ENCODE peak calls at places on chromosomes 2 and 18, in ten cellular contexts. I, Z, W, K, H, R, B, M, T and Y are unnamed samples.

GRCh38 chr2:172930871-172931255 is 144.8 kb upstream of the MAP3K20 start:
- DNase-seq in I (no peak), Z (no peak), W (no peak), K (no peak), H (no peak), R (no peak), B (no peak), M (no peak), T (no peak), Y (no peak)

GRCh38 chr2:109545828-109546713 is 67.7 kb downstream of the SEPTIN10 start:
- DNase-seq in I (peak; percentile 74), Z (peak; percentile 48), W (peak; percentile 74), K (peak; percentile 49), H (peak; percentile 76), R (peak; percentile 82), B (no peak), M (peak; percentile 40), T (peak; percentile 31), Y (no peak)

GRCh38 chr18:78992041-78992735 is 12.6 kb downstream of the SALL3 start:
- DNase-seq in I (no peak), Z (no peak), W (no peak), K (no peak), H (no peak), R (no peak), B (no peak), M (no peak), T (no peak), Y (no peak)

GRCh38 chr2:235077046-235077445 is 125.2 kb downstream of the SH3BP4 start:
- DNase-seq in I (no peak), Z (no peak), W (no peak), K (peak; percentile 40), H (no peak), R (no peak), B (no peak), M (no peak), T (no peak), Y (no peak)

GRCh38 chr18:28185121-28185520 is 8.2 kb upstream of the CDH2 start:
- DNase-seq in I (no peak), Z (no peak), W (no peak), K (no peak), H (no peak), R (no peak), B (no peak), M (no peak), T (no peak), Y (no peak)

GRCh38 chr2:2466534-2466933 is 135.5 kb upstream of the MYT1L start:
- DNase-seq in I (no peak), Z (no peak), W (no peak), K (no peak), H (no peak), R (no peak), B (no peak), M (no peak), T (no peak), Y (no peak)

GRCh38 chr18:41783879-41784278 is 171.2 kb upstream of the PIK3C3 start:
- DNase-seq in I (no peak), Z (no peak), W (no peak), K (no peak), H (no peak), R (no peak), B (no peak), M (no peak), T (no peak), Y (no peak)

GRCh38 chr2:2192385-2192957 is 138.6 kb downstream of the MYT1L start:
- DNase-seq in I (no peak), Z (no peak), W (no peak), K (no peak), H (no peak), R (no peak), B (no peak), M (no peak), T (no peak), Y (no peak)

GRCh38 chr18:68177807-68178702 is 536.9 kb downstream of the TMX3 start:
- DNase-seq in I (no peak), Z (no peak), W (peak; percentile 100), K (peak; percentile 99), H (peak; percentile 92), R (peak; percentile 99), B (no peak), M (no peak), T (peak; percentile 23), Y (peak; percentile 97)

GRCh38 chr18:47930086-47930843 is at the start of gene SMAD2:
- DNase-seq in I (peak; percentile 80), Z (peak; percentile 58), W (peak; percentile 69), K (peak; percentile 70), H (peak; percentile 91), R (peak; percentile 80), B (peak; percentile 47), M (peak; percentile 79), T (peak; percentile 75), Y (no peak)

GRCh38 chr18:47930844-47931706 is 616 bp upstream of the SMAD2 start:
- DNase-seq in I (peak; percentile 98), Z (peak; percentile 71), W (peak; percentile 94), K (peak; percentile 95), H (peak; percentile 98), R (peak; percentile 98), B (peak; percentile 86), M (peak; percentile 92), T (peak; percentile 96), Y (peak; percentile 90)

GRCh38 chr18:47929681-47930085 is 776 bp downstream of the SMAD2 start:
- DNase-seq in I (no peak), Z (no peak), W (peak; percentile 50), K (peak; percentile 39), H (peak; percentile 65), R (peak; percentile 67), B (no peak), M (no peak), T (no peak), Y (no peak)

GRCh38 chr18:47926101-47926850 is 4.2 kb downstream of the SMAD2 start:
- DNase-seq in I (peak; percentile 19), Z (no peak), W (no peak), K (no peak), H (no peak), R (no peak), B (no peak), M (peak; percentile 15), T (no peak), Y (no peak)

DNA sequence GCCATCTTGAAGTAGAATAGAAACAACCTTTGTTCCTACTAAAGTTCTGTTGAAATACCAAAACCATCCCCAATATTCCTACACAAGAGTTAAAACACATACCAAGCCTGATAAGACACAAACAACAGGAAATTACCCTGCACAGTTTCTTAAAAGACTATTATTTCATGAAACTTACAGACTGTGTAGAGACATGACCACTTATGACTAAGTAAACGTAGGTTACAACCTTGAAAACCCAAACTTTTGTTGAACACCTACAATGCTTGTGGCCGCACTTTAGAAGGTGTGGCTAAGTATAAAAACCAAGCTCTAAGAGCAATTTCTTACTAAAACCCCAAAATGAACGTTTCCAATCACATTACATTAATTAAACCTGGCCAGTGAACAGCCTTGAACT is 2.0 kb downstream of the SMAD2 start:
- DNase-seq in I (no peak), Z (no peak), W (peak; percentile 49), K (no peak), H (peak; percentile 77), R (peak; percentile 73), B (no peak), M (no peak), T (no peak), Y (no peak)
- H3K4me3 ChIP-seq in I (peak overlapping the region; percentile 84), Z (peak overlapping the region; percentile 17), W (peak overlapping the region; percentile 45), K (no peak overlapping the region), H (peak overlapping the region; percentile 83), R (peak overlapping the region; percentile 84), B (peak overlapping the region; percentile 98), M (peak overlapping the region; percentile 92), T (peak overlapping the region; percentile 90), Y (peak overlapping the region; percentile 85)

GRCh38 chr18:62420513-62421209 is 95.6 kb downstream of the TNFRSF11A start:
- DNase-seq in I (no peak), Z (no peak), W (peak; percentile 73), K (peak; percentile 37), H (peak; percentile 73), R (peak; percentile 47), B (no peak), M (peak; percentile 81), T (no peak), Y (peak; percentile 41)
- H3K4me3 ChIP-seq in I (no peak overlapping the region), Z (no peak overlapping the region), W (no peak overlapping the region), K (no peak overlapping the region), H (no peak overlapping the region), R (no peak overlapping the region), B (peak overlapping the region; percentile 28), M (peak overlapping the region; percentile 16), T (no peak overlapping the region), Y (no peak overlapping the region)

GRCh38 chr2:206727287-206727686 is 9.1 kb upstream of the DYTN start:
- DNase-seq in I (no peak), Z (no peak), W (no peak), K (no peak), H (no peak), R (no peak), B (no peak), M (no peak), T (no peak), Y (no peak)

GRCh38 chr2:206723288-206723687 is 5.1 kb upstream of the DYTN start:
- DNase-seq in I (no peak), Z (no peak), W (no peak), K (no peak), H (no peak), R (no peak), B (no peak), M (no peak), T (no peak), Y (no peak)

GRCh38 chr2:206716607-206717006 is 1.6 kb downstream of the DYTN start:
- DNase-seq in I (no peak), Z (no peak), W (no peak), K (no peak), H (no peak), R (no peak), B (no peak), M (no peak), T (no peak), Y (no peak)

GRCh38 chr2:206718296-206718695 is at the start of gene DYTN:
- DNase-seq in I (no peak), Z (no peak), W (no peak), K (no peak), H (no peak), R (no peak), B (no peak), M (no peak), T (no peak), Y (no peak)

GRCh38 chr2:206721216-206721920 is 3.2 kb upstream of the DYTN start:
- DNase-seq in I (no peak), Z (no peak), W (no peak), K (no peak), H (no peak), R (no peak), B (no peak), M (no peak), T (no peak), Y (no peak)
- H3K4me3 ChIP-seq in I (no peak overlapping the region), Z (no peak overlapping the region), W (no peak overlapping the region), K (no peak overlapping the region), H (no peak overlapping the region), R (no peak overlapping the region), B (no peak overlapping the region), M (no peak overlapping the region), T (no peak overlapping the region), Y (no peak overlapping the region)

DNA sequence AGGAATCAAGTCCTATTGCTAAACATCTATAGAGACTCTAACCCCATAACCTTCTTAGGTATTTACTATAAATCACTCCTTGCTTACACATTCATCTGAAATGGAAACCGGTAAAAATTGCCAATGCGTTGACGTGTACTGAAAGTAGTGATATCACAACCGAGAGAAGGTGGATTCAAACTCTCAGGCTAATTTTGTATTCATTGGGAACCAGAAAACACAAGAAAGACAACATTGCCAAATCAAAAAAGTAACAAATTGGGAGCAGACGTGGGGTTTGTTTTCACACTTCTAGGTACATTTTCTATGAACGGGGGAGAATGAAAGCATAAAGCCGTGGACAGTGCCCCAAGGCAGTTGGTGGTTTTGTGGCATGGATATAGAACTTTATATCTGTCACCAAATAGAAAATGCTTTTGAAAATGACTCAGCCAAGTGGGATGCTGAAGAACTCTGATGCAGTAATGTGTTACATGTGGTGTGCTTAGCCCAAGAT is 155.2 kb upstream of the RASGRP3 start:
- DNase-seq in I (no peak), Z (no peak), W (peak; percentile 75), K (peak; percentile 90), H (peak; percentile 37), R (peak; percentile 65), B (no peak), M (no peak), T (no peak), Y (no peak)
- H3K4me3 ChIP-seq in I (no peak overlapping the region), Z (no peak overlapping the region), W (peak overlapping the region; percentile 6), K (peak overlapping the region; percentile 23), H (no peak overlapping the region), R (no peak overlapping the region), B (peak overlapping the region; percentile 24), M (no peak overlapping the region), T (no peak overlapping the region), Y (no peak overlapping the region)